ENCODE peak calls at places on chromosomes 4 and X, in five cellular contexts. D, H, V, A and M are unnamed samples.

GRCh38 chrX:41148553-41148952 is 63.3 kb downstream of the USP9X start:
- DNase-seq in A (peak; percentile 76), H (peak; percentile 62), V (no peak), D (peak; percentile 33), M (no peak)

GRCh38 chrX:49120104-49120503 is 3.4 kb downstream of the GPKOW start:
- DNase-seq in A (no peak), V (no peak), D (no peak), H (no peak), M (no peak)

GRCh38 chr4:103075894-103076776 is at the start of gene SLC9B2:
- DNase-seq in A (peak; percentile 47), H (peak; percentile 74), V (peak; percentile 71), D (peak; percentile 56), M (no peak)

GRCh38 chr4:26326791-26327190 is 6.0 kb downstream of the RBPJ start:
- DNase-seq in V (no peak), H (no peak), D (peak; percentile 96), A (peak; percentile 20), M (no peak)

GRCh38 chrX:102739642-102740041 is 19.1 kb downstream of the GPRASP3 start:
- DNase-seq in V (no peak), H (no peak), D (no peak), A (no peak), M (no peak)

GRCh38 chr4:148065069-148065468 is 333.2 kb downstream of the ARHGAP10 start:
- DNase-seq in H (no peak), A (peak; percentile 46), D (peak; percentile 60), V (no peak), M (no peak)

GRCh38 chr4:168076989-168077725 is 15.2 kb upstream of the ANXA10 start:
- DNase-seq in A (no peak), D (peak; percentile 55), H (peak; percentile 81), V (peak; percentile 25), M (peak; percentile 12)

GRCh38 chrX:7943600-7944245 is 16.5 kb upstream of the PNPLA4 start:
- DNase-seq in H (no peak), A (no peak), D (no peak), V (no peak), M (no peak)

DNA sequence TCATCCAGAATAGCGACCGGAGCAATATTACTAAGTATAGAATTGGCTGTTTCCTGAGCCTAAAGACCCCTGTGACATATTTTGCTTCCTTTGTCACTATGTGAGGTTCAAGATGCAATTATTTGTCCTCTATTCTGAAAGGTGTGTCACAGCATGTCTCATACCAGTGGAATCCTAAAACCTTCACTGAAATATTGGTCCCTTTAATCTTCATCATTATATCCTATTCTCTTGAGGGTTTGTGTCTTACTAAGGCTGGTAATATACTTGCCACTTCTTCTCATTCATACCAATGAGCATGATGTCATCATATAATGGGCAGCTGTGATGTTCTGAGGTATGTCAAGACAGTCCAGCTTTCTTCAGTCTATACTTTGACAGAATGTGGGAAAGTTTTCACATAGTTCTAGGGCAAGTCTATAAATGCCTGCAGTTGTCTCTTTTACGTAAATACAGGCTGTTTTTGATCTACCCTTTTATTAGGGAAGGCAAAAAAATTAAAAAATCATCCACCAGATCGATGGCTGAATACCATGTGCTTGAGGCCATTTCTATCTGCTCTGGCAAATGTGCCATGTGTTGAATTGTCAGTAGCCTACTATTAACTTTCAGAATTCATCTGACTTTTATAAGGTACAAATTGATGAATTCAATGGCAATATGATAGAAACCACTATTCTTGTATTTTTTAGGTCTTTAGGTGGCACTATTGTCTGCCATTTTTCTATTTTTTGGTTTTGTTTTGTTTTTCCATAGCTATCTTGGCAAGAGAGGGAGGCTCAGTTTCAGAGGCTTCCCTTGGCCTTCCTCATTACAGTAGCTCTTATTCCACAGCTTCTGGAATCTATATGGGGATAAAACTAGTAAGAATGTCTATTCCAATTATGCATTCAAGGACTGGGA is 209.0 kb downstream of the PPARGC1A start:
- DNase-seq in A (no peak), D (no peak), V (no peak), H (no peak), M (peak; percentile 7)
- TF ChIP-seq CTCF in A (peak; percentile 9), D (no peak), V (no peak), H (no peak), M (peak; percentile 29)

DNA sequence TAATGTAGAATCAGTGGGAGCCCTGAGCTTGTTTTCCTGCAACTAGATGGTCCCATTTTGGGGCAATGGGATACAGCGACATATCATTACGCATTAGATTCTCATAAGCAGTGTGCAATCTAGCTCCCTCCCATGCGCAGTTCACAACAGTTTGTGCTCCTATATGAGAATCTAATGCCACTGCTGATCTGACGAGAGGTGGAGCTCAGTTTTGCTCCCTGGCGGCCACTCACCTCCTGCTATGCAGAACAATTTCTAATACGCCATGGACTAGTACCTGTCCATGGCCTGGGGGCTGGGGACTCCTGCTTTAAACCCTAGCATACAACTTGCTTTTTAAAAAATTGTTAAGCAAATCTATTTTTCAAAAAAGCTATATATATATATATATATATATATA is 5.8 kb downstream of the ZXDA start:
- DNase-seq in D (no peak), A (no peak), H (no peak), V (no peak), M (no peak)
- TF ChIP-seq CTCF in D (no peak), A (no peak), H (no peak), V (no peak), M (no peak)

GRCh38 chrX:115898382-115899001 is 272.1 kb upstream of the AGTR2 start:
- DNase-seq in A (no peak), H (no peak), V (peak; percentile 59), D (no peak), M (no peak)
- TF ChIP-seq CTCF in A (no peak), H (no peak), V (peak; percentile 74), D (no peak), M (no peak)

DNA sequence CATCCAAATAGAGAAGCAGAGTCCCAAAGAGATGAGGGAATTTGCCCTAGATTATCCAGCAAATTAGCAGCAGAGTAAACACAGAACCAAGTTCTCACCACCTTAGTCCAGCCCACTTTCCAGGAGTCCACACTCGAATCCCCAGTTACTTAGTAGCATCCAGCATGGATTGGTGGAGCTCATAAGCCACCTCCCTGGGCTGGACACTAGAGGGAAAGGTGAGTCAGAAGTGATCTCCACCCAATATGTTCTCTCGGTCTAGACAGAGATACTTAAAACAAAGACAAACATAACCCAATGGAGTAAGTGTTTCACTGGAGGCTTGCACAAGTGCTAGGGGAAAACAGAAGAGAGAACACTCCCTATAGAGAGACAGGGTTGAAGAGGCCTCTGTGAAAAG is 105.1 kb upstream of the CPEB2 start:
- DNase-seq in V (no peak), H (no peak), D (no peak), A (no peak), M (no peak)
- TF ChIP-seq CTCF in V (no peak), H (no peak), D (no peak), A (no peak), M (no peak)

DNA sequence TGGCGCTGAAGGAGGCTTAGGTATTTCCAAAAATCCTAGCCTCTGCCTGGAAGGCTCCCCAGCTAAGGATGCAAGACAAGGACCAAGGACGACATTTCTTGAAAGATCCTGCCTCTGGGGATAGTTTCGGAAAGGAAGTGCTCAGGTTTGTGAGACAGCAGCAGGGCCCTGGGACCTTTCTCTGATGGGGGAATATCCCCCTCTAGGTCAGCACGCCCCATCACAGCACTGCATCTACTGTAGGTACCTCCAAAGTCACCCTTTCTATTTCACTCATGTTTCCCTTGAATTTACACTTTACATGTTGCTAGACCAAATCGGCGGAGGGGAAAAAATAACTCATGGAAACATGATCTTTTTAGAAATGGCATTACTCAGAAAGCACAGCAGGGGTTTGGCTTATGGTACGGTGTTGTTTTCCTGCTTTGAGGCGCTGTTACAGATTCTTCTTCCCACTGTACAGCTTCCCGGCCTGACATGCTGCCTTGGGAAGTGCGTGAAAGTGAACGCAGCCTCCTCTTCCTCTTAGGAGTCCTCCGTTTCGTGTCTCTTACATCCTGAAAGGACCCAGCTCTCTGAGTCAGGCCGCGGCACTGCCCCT is 77.2 kb upstream of the DHRSX start:
- DNase-seq in D (no peak), V (no peak), H (no peak), A (no peak), M (no peak)
- TF ChIP-seq CTCF in D (no peak), V (no peak), H (no peak), A (no peak), M (no peak)

DNA sequence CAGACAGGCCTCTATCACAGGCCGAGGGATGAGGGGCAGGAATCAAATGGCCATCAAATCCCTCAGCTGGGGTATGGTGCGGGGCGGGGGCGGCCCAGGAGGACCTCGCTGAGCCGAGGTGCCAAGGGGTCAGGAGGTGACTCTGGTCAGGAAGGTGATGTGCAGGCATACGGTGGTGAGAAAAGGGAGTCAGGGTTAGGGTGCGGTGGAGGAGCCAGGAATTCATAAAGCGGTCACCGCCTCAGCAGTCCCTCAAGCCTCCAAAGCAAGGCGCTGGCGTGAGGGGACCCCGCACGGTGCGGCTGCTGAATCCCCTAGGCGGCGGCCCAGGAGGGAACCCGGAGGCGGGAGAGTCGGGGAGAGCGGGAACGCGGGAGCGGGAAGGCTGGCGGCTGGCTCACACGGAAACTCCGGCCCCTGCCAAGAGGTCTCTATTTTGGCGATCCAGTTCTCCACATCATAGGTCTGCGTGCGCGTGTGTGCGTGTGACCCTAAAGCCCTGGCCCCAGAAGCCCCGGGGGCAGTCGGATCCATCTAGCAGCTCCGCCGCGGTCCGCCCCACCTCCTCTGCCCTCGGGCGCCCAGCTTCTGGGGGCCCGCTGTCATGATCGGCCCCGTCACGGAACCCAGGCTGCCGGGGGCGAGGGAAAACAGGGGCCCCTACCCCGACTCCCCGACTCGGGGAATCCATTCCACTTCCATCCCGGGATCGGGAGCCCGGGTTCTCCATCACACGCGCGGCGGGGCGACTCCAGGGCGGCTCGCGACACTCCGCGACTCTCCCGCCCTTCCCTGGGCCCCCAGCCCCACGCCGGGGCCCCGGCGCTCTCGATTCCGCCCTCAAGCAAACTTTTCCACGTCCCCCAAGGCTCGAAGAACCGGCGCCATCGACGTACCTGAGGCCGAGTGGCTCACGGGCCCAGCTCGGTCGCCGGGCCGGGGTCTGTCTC is 593 bp downstream of the ELF4 start:
- DNase-seq in D (peak; percentile 19), A (no peak), H (no peak), V (no peak), M (no peak)
- TF ChIP-seq CTCF in D (no peak), A (no peak), H (no peak), V (no peak), M (no peak)

GRCh38 chr4:13298655-13299054 is 185.5 kb downstream of the RAB28 start:
- DNase-seq in A (no peak), D (no peak), H (no peak), V (no peak), M (no peak)
- TF ChIP-seq CTCF in A (no peak), D (no peak), H (no peak), V (no peak), M (peak; percentile 31)